ENCODE peak calls at places on chromosome 4, in six cellular contexts. Z, B, F, J, W and G are unnamed samples.
A peak's percentile ranks its signal among the peaks of the same experiment; 100 is the strongest.

GRCh38 chr4:73593631-73594241 is 26.5 kb downstream of the RASSF6 start:
- DNase-seq in W (no peak), F (no peak), J (peak; percentile 72), Z (no peak), B (no peak), G (no peak)

GRCh38 chr4:48665555-48666186 is 114.4 kb downstream of the FRYL start:
- DNase-seq in J (peak; percentile 17), B (no peak), F (no peak), Z (no peak), W (no peak), G (no peak)

GRCh38 chr4:174255790-174256189 is 27.7 kb downstream of the FBXO8 start:
- DNase-seq in B (no peak), F (no peak), J (peak; percentile 85), Z (no peak), W (no peak), G (no peak)

GRCh38 chr4:6179362-6179761 is 21.0 kb downstream of the JAKMIP1 start:
- DNase-seq in F (peak; percentile 13), J (no peak), B (no peak), Z (no peak), W (no peak), G (no peak)

GRCh38 chr4:29540439-29541102 is 1179.6 kb upstream of the PCDH7 start:
- DNase-seq in F (no peak), J (no peak), B (no peak), Z (no peak), W (no peak), G (no peak)

GRCh38 chr4:11693693-11694092 is 265.0 kb upstream of the HS3ST1 start:
- DNase-seq in Z (no peak), J (no peak), B (no peak), W (no peak), F (no peak), G (no peak)

GRCh38 chr4:336099-336892 is 1.3 kb upstream of the ZNF141 start:
- DNase-seq in W (no peak), J (peak; percentile 5), B (no peak), Z (no peak), F (peak; percentile 35), G (no peak)

GRCh38 chr4:173057442-173057841 is 111.2 kb upstream of the GALNT7 start:
- DNase-seq in J (peak; percentile 40), Z (no peak), W (no peak), B (no peak), F (no peak), G (no peak)

GRCh38 chr4:133592106-133592505 is 443.0 kb downstream of the PCDH10 start:
- DNase-seq in F (no peak), J (no peak), Z (no peak), B (no peak), W (no peak), G (no peak)

GRCh38 chr4:90121961-90122748 is 5.0 kb upstream of the CCSER1 start:
- DNase-seq in J (peak; percentile 3), W (no peak), F (no peak), B (peak; percentile 29), Z (no peak), G (peak; percentile 27)

GRCh38 chr4:187127456-187127855 is 403.8 kb upstream of the FAT1 start:
- DNase-seq in B (no peak), J (no peak), W (no peak), F (no peak), Z (no peak), G (no peak)

GRCh38 chr4:8160233-8160560 is 1.6 kb upstream of the ABLIM2 start:
- DNase-seq in F (no peak), Z (no peak), B (no peak), W (no peak), J (no peak), G (no peak)

GRCh38 chr4:46450556-46450955 is 60.6 kb upstream of the GABRA2 start:
- DNase-seq in F (no peak), J (no peak), B (no peak), Z (no peak), W (no peak), G (no peak)

GRCh38 chr4:25100156-25100555 is 60.1 kb downstream of the SEPSECS start:
- DNase-seq in F (no peak), Z (no peak), B (no peak), W (no peak), J (no peak), G (no peak)

GRCh38 chr4:139934786-139935330 is 219.1 kb downstream of the MAML3 start:
- DNase-seq in J (no peak), F (no peak), B (no peak), Z (no peak), W (no peak), G (no peak)

GRCh38 chr4:8188743-8189550 is 10.1 kb upstream of the SH3TC1 start:
- DNase-seq in F (no peak), B (no peak), J (no peak), W (no peak), Z (no peak), G (no peak)

GRCh38 chr4:53518807-53519206 is 72.5 kb downstream of the LNX1 start:
- DNase-seq in W (no peak), J (no peak), F (no peak), Z (no peak), B (no peak), G (no peak)

GRCh38 chr4:29565256-29565655 is 1154.9 kb upstream of the PCDH7 start:
- DNase-seq in B (no peak), F (no peak), W (no peak), Z (no peak), J (no peak), G (no peak)

GRCh38 chr4:141891260-141892120 is 255.1 kb downstream of the IL15 start:
- DNase-seq in B (no peak), J (no peak), Z (no peak), F (no peak), W (no peak), G (no peak)

GRCh38 chr4:83552924-83553323 is 17.0 kb downstream of the GPAT3 start:
- DNase-seq in Z (no peak), J (peak; percentile 70), F (no peak), W (peak; percentile 73), B (peak; percentile 77), G (no peak)

GRCh38 chr4:140343303-140343702 is 30.1 kb upstream of the SCOC start:
- DNase-seq in F (peak; percentile 89), J (peak; percentile 28), W (peak; percentile 78), B (peak; percentile 87), Z (no peak), G (peak; percentile 86)

GRCh38 chr4:93759506-93759905 is 69.0 kb upstream of the ATOH1 start:
- DNase-seq in B (no peak), F (no peak), J (no peak), Z (no peak), W (no peak), G (no peak)

GRCh38 chr4:74320559-74321118 is 12.4 kb downstream of the EPGN start:
- DNase-seq in J (peak; percentile 83), B (peak; percentile 63), Z (no peak), F (peak; percentile 43), W (peak; percentile 43), G (peak; percentile 85)

GRCh38 chr4:71595576-71596108 is 188.2 kb downstream of the GC start:
- DNase-seq in W (no peak), Z (no peak), F (no peak), B (no peak), J (no peak), G (no peak)

GRCh38 chr4:122309988-122310626 is 68.7 kb upstream of the ADAD1 start:
- DNase-seq in J (peak; percentile 31), B (no peak), Z (no peak), F (no peak), W (no peak), G (no peak)

GRCh38 chr4:8038702-8039251 is 99.1 kb upstream of the AFAP1 start:
- DNase-seq in J (no peak), F (no peak), B (no peak), W (no peak), Z (no peak), G (no peak)

GRCh38 chr4:6767341-6767724 is 15.2 kb upstream of the KIAA0232 start:
- DNase-seq in F (no peak), W (no peak), J (no peak), Z (no peak), B (no peak), G (no peak)

GRCh38 chr4:156998500-156999174 is 27.0 kb upstream of the PDGFC start:
- DNase-seq in B (no peak), W (no peak), J (no peak), Z (no peak), F (no peak), G (peak; percentile 7)

GRCh38 chr4:156991161-156991560 is 19.6 kb upstream of the PDGFC start:
- DNase-seq in W (no peak), F (no peak), J (no peak), B (no peak), Z (no peak), G (no peak)

GRCh38 chr4:156992943-156993342 is 21.3 kb upstream of the PDGFC start:
- DNase-seq in W (no peak), B (no peak), Z (no peak), J (peak; percentile 74), F (no peak), G (no peak)
- TF ChIP-seq CTCF in W (no peak), B (no peak), Z (no peak), J (no peak), F (no peak), G (no peak)

DNA sequence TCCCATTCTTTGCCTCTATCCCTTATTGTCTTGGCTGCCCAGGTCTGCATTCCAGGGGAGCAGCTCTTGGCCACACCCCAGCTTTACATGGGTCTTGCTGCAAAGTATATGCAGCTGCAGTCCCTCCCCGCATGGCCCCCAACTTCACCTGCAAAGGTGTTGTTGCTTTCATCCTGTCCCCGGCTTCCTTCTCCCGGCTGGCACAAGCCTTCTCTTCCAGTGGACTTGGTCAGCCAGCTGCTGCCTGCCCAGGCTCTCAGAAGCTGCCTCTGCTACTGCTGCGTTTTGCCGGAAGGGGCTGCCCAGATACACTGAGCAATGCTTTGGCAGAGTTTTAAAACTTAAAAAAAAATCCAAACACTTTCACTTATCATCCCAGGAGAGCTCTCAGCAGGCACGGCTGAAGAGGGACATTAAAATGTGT is 121.2 kb upstream of the PDLIM3 start:
- DNase-seq in F (peak; percentile 25), J (peak; percentile 71), W (no peak), Z (no peak), B (no peak), G (no peak)
- TF ChIP-seq CTCF in F (peak; percentile 27), J (peak; percentile 78), W (no peak), Z (peak; percentile 39), B (peak; percentile 11), G (no peak)

GRCh38 chr4:16513876-16514275 is 287.6 kb upstream of the TAPT1 start:
- DNase-seq in Z (no peak), B (no peak), W (no peak), F (no peak), J (no peak), G (no peak)

GRCh38 chr4:16505726-16506125 is 279.5 kb upstream of the TAPT1 start:
- DNase-seq in F (no peak), Z (no peak), B (no peak), W (no peak), J (peak; percentile 29), G (no peak)

DNA sequence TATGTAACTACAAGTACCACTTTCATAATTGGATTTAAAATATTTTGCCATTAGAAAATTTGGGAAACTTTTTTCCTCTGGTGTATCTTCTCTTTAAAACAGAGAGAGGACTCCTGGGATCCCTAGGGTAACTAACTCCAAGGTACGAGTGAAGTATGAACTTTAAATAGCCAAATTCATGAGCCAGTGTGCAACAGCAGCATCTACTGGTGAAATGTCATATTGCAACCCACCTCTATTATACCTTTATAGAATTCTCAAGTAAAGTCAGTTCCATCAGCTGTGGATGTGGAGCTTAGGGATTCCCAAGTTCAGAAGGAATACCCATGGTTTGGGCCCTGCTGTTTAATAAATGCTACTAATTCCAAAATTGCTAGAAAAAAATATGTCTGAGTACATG is 282.7 kb upstream of the TAPT1 start:
- DNase-seq in J (peak; percentile 27), F (no peak), B (no peak), Z (no peak), W (no peak), G (no peak)
- TF ChIP-seq CTCF in J (peak; percentile 57), F (no peak), B (peak; percentile 37), Z (peak; percentile 32), W (peak; percentile 74), G (no peak)

GRCh38 chr4:61200195-61200990 is at the start of gene ADGRL3:
- DNase-seq in B (no peak), F (no peak), Z (no peak), J (peak; percentile 56), W (no peak), G (peak; percentile 6)
- TF ChIP-seq CTCF in B (no peak), F (no peak), Z (no peak), J (no peak), W (no peak), G (no peak)